ENCODE peak calls at places on chromosomes 3 and 15, in nine cellular contexts. P, X, G, Q, U, I, K, O and Z are unnamed samples.

GRCh38 chr3:134369861-134370596 is 4.2 kb downstream of the AMOTL2 start:
- DNase-seq in O (no peak), Q (no peak), P (no peak), I (no peak), K (no peak), G (peak; percentile 33), X (no peak), U (no peak), Z (no peak)

GRCh38 chr3:58532794-58533220 is 4.2 kb downstream of the ACOX2 start:
- DNase-seq in U (peak; percentile 80), X (peak; percentile 81), G (peak; percentile 85), I (peak; percentile 89), K (peak; percentile 89), Q (peak; percentile 89), P (peak; percentile 69), O (peak; percentile 70), Z (peak; percentile 90)

GRCh38 chr3:13213911-13214846 is 140.9 kb upstream of the IQSEC1 start:
- DNase-seq in U (no peak), G (no peak), O (no peak), X (no peak), Q (no peak), P (no peak), K (no peak), I (no peak), Z (no peak)

GRCh38 chr3:171379281-171379680 is 80.9 kb downstream of the TNIK start:
- DNase-seq in I (no peak), G (peak; percentile 56), X (no peak), K (no peak), Q (no peak), P (no peak), O (no peak), U (no peak), Z (peak; percentile 53)

GRCh38 chr3:190709351-190709773 is 153.1 kb downstream of the GMNC start:
- DNase-seq in G (peak; percentile 29), O (no peak), U (no peak), X (no peak), I (no peak), P (no peak), Q (no peak), K (no peak), Z (peak; percentile 79)

GRCh38 chr15:66573719-66574641 is 8.2 kb upstream of the LCTL start:
- DNase-seq in X (no peak), G (peak; percentile 82), P (no peak), U (no peak), O (no peak), I (no peak), Q (no peak), K (no peak), Z (no peak)

GRCh38 chr3:112793311-112794081 is 53.2 kb downstream of the CD200R1L start:
- DNase-seq in O (no peak), U (no peak), P (no peak), I (no peak), X (no peak), Q (no peak), G (peak; percentile 16), K (no peak), Z (peak; percentile 80)

GRCh38 chr3:87626471-87626995 is 350.1 kb upstream of the POU1F1 start:
- DNase-seq in K (no peak), U (no peak), Q (no peak), O (no peak), G (peak; percentile 34), X (no peak), P (no peak), I (no peak), Z (peak; percentile 14)

GRCh38 chr3:23810342-23811116 is 4.8 kb downstream of the UBE2E1 start:
- DNase-seq in G (peak; percentile 79), P (no peak), K (peak; percentile 43), Q (peak; percentile 87), I (peak; percentile 74), U (peak; percentile 83), X (peak; percentile 93), O (peak; percentile 76), Z (peak; percentile 54)

GRCh38 chr3:33061782-33062181 is 35.2 kb downstream of the GLB1 start:
- DNase-seq in P (no peak), K (peak; percentile 43), O (no peak), G (peak; percentile 86), I (peak; percentile 65), U (no peak), X (no peak), Q (no peak), Z (no peak)

GRCh38 chr3:72004749-72005292 is 219.9 kb upstream of the PROK2 start:
- DNase-seq in G (peak; percentile 88), O (no peak), P (no peak), U (no peak), I (no peak), X (no peak), K (no peak), Q (no peak), Z (no peak)

GRCh38 chr3:127959873-127960272 is 44.8 kb downstream of the KBTBD12 start:
- DNase-seq in G (peak; percentile 23), I (peak; percentile 71), P (no peak), Q (peak; percentile 60), X (peak; percentile 73), K (no peak), O (no peak), U (peak; percentile 67), Z (peak; percentile 62)

GRCh38 chr3:160641675-160642330 is 35.2 kb upstream of the ARL14 start:
- DNase-seq in O (no peak), I (no peak), P (no peak), K (no peak), X (no peak), U (no peak), G (peak; percentile 26), Q (no peak), Z (peak; percentile 64)

GRCh38 chr15:49075876-49076275 is 29.6 kb upstream of the SECISBP2L start:
- DNase-seq in U (no peak), O (no peak), I (no peak), Q (no peak), X (no peak), K (no peak), G (no peak), P (no peak), Z (no peak)

GRCh38 chr15:78302579-78302978 is 3.2 kb upstream of the SKIC8 start:
- DNase-seq in I (no peak), U (no peak), P (no peak), G (peak; percentile 90), X (no peak), O (no peak), K (no peak), Q (no peak), Z (peak; percentile 67)

GRCh38 chr3:192812736-192813383 is 85.5 kb upstream of the FGF12 start:
- DNase-seq in G (peak; percentile 75), O (peak; percentile 53), K (peak; percentile 10), I (peak; percentile 72), P (peak; percentile 49), X (peak; percentile 76), U (peak; percentile 66), Q (no peak), Z (peak; percentile 84)

GRCh38 chr15:77644543-77645247 is 12.0 kb upstream of the LINGO1 start:
- DNase-seq in P (no peak), U (no peak), K (no peak), X (no peak), O (no peak), I (no peak), G (no peak), Q (no peak), Z (no peak)

GRCh38 chr15:50908209-50909043 is at the start of gene AP4E1:
- DNase-seq in Q (peak; percentile 90), G (peak; percentile 94), K (peak; percentile 93), X (peak; percentile 96), O (peak; percentile 94), U (peak; percentile 92), I (peak; percentile 93), P (peak; percentile 87), Z (peak; percentile 88)
- H3K4me1 ChIP-seq in Q (peaks cover 7% of the 10 kb centered on the region), G (peaks cover 30% of the 10 kb centered on the region), K (peaks cover 15% of the 10 kb centered on the region), X (no peaks in the 10 kb centered on the region), O (peaks cover 3% of the 10 kb centered on the region), U (no peaks in the 10 kb centered on the region), I (peaks cover 9% of the 10 kb centered on the region), P (peaks cover 21% of the 10 kb centered on the region), Z (peaks cover 7% of the 10 kb centered on the region)

DNA sequence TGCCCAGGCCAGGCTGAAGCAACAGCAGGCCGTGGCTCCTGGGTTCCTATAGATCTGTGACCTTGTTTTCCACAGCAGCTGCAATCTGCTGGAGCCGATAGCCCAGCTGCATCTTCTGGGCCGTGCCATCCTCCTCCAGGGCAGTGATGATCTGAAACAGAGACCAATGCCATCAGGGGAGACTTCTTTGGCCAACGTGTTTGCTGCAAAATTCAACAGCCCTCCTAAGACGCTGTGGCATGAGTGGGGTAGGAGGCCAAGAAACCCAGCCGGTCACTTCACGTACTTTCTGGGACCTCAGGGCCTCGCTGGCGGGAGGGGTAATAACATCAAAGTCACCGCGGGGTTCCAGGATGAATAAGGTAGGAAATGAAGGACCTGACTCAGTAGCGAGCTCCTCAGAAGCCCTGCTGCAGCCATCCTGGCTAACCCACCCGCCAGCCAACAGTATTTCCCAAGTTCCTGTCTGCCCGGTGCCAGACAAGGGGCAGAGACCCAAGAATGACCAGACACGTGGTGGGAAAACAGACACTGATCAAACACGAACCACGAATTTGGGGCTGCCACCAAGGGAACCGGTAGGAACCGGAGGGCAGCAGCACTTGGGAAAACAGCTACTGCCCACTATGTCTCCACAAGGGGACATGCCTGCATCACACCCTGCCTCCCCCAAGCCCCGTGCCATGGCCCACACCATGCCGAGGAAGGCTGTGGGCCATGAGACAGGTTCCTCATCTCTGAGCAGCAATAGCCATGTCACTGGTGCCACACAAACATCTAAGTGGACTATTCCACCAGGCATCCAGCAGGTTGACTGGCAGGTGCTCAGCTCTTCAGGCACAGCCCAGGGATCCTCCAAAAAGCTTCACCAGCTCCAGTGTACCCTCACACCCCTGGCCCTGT is 25.2 kb downstream of the PLXNB1 start:
- DNase-seq in X (no peak), O (no peak), Q (no peak), P (no peak), G (no peak), I (no peak), K (no peak), U (no peak), Z (no peak)
- TF ChIP-seq EZH2phosphoT487 in X (no peak), O (no peak), Q (no peak), P (no peak), G (no peak), I (no peak), K (no peak), U (no peak), Z (no peak)

GRCh38 chr3:122082357-122082756 is 27.2 kb downstream of the CD86 start:
- DNase-seq in Q (no peak), G (no peak), X (no peak), O (no peak), K (no peak), P (no peak), U (no peak), I (no peak), Z (no peak)
- H3K4me2 ChIP-seq in Q (no peak overlapping the region), G (no peak overlapping the region), X (no peak overlapping the region), O (no peak overlapping the region), K (peak overlapping the region; percentile 27), P (no peak overlapping the region), U (no peak overlapping the region), I (no peak overlapping the region), Z (no peak overlapping the region)

DNA sequence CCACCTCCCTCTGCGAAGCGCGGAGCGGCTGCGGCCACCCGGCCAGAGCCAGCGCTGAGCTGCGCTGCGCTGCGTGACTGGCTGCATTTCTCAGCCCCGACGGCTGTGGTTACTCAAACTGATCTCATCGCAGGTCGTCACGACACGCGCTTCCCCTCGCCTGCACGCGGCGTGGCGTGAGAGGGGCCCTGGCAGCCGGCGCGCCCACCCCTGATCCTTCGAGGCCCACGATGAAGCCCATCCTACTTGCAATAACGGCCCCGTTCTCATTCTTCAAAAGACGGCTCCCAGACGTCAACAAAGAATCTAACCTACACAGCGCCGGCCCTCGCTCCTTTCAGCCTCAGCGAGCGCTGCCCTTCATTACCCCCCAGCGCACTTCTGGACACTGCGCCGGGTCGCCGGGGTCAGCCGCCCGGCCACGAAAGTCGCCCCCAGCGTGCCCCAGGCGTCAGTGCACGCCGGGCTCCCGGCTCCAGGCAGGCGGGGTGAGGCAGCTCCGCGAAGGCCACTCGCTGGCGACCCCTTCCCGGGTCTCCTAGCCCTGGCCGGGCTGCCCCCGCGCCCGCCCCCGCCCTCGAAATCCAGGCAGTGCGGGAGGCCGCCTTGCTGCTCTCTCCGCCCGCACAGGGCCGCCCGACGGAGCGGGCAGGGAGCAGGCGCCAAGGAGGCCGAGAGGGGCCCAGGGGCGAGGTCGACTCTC is 9.9 kb upstream of the LEKR1 start:
- DNase-seq in I (peak; percentile 83), P (no peak), K (no peak), Q (no peak), O (no peak), U (peak; percentile 79), X (peak; percentile 49), G (peak; percentile 87), Z (peak; percentile 46)
- H3K4me1 ChIP-seq in I (peaks cover 25% of the 10 kb centered on the region), P (peaks cover 98% of the 10 kb centered on the region), K (peaks cover 6% of the 10 kb centered on the region), Q (peaks cover 16% of the 10 kb centered on the region), O (peaks cover 42% of the 10 kb centered on the region), U (no peaks in the 10 kb centered on the region), X (peaks cover 19% of the 10 kb centered on the region), G (peaks cover 70% of the 10 kb centered on the region), Z (peaks cover 73% of the 10 kb centered on the region)